ENCODE peak calls at places on chromosome 16, in nine cellular contexts. One of them, this sample, is unnamed. For H3K36me3, the result is how much of the 10 kb centered on the place peaks cover.

GRCh38 chr16:55091213-55091870 is 160.7 kb downstream of the IRX5 start:
- DNase-seq in right atrium auricular region: no peak
- DNase-seq in DND-41: no peak
- DNase-seq in mesendoderm: no peak
- DNase-seq in Caco-2: no peak
- DNase-seq in GM23338: peak
- DNase-seq in astrocyte: no peak
- DNase-seq in body of pancreas: no peak
- DNase-seq in CD8-positive, alpha-beta memory T cell: no peak
- DNase-seq in this sample: no peak

GRCh38 chr16:89841275-89841674 is 13.0 kb downstream of the SPIRE2 start:
- DNase-seq in right atrium auricular region: no peak
- DNase-seq in DND-41: peak
- DNase-seq in mesendoderm: no peak
- DNase-seq in Caco-2: no peak
- DNase-seq in GM23338: no peak
- DNase-seq in astrocyte: no peak
- DNase-seq in body of pancreas: peak
- DNase-seq in CD8-positive, alpha-beta memory T cell: peak
- DNase-seq in this sample: no peak

GRCh38 chr16:49639739-49640388 is 216.0 kb downstream of the ZNF423 start:
- DNase-seq in right atrium auricular region: no peak
- DNase-seq in DND-41: no peak
- DNase-seq in mesendoderm: peak
- DNase-seq in Caco-2: no peak
- DNase-seq in GM23338: peak
- DNase-seq in astrocyte: peak
- DNase-seq in body of pancreas: peak
- DNase-seq in CD8-positive, alpha-beta memory T cell: no peak
- DNase-seq in this sample: peak

GRCh38 chr16:73265124-73265838 is 217.4 kb upstream of the ZFHX3 start:
- DNase-seq in right atrium auricular region: no peak
- DNase-seq in DND-41: no peak
- DNase-seq in mesendoderm: no peak
- DNase-seq in Caco-2: no peak
- DNase-seq in GM23338: peak
- DNase-seq in astrocyte: no peak
- DNase-seq in body of pancreas: peak
- DNase-seq in CD8-positive, alpha-beta memory T cell: no peak
- DNase-seq in this sample: no peak

GRCh38 chr16:86628614-86629013 is 50.3 kb downstream of the FOXL1 start:
- DNase-seq in right atrium auricular region: no peak
- DNase-seq in DND-41: no peak
- DNase-seq in mesendoderm: no peak
- DNase-seq in Caco-2: no peak
- DNase-seq in GM23338: no peak
- DNase-seq in astrocyte: peak
- DNase-seq in body of pancreas: no peak
- DNase-seq in CD8-positive, alpha-beta memory T cell: no peak
- DNase-seq in this sample: no peak

GRCh38 chr16:54072237-54072636 is 214.3 kb downstream of the IRX3 start:
- DNase-seq in right atrium auricular region: no peak
- DNase-seq in DND-41: no peak
- DNase-seq in mesendoderm: no peak
- DNase-seq in Caco-2: no peak
- DNase-seq in GM23338: no peak
- DNase-seq in astrocyte: no peak
- DNase-seq in body of pancreas: no peak
- DNase-seq in CD8-positive, alpha-beta memory T cell: no peak
- DNase-seq in this sample: no peak

GRCh38 chr16:56517206-56517605 is 2.6 kb downstream of the BBS2 start:
- DNase-seq in right atrium auricular region: no peak
- DNase-seq in DND-41: no peak
- DNase-seq in mesendoderm: no peak
- DNase-seq in Caco-2: no peak
- DNase-seq in GM23338: no peak
- DNase-seq in astrocyte: no peak
- DNase-seq in body of pancreas: no peak
- DNase-seq in CD8-positive, alpha-beta memory T cell: no peak
- DNase-seq in this sample: no peak

GRCh38 chr16:28575446-28576109 is 21.3 kb downstream of the SULT1A2 start:
- DNase-seq in right atrium auricular region: no peak
- DNase-seq in DND-41: no peak
- DNase-seq in mesendoderm: no peak
- DNase-seq in Caco-2: no peak
- DNase-seq in GM23338: no peak
- DNase-seq in astrocyte: no peak
- DNase-seq in body of pancreas: no peak
- DNase-seq in CD8-positive, alpha-beta memory T cell: no peak
- DNase-seq in this sample: no peak

GRCh38 chr16:68179196-68179795 is 56.6 kb downstream of the ESRP2 start:
- DNase-seq in right atrium auricular region: no peak
- DNase-seq in DND-41: no peak
- DNase-seq in mesendoderm: no peak
- DNase-seq in Caco-2: no peak
- DNase-seq in GM23338: no peak
- DNase-seq in astrocyte: peak
- DNase-seq in body of pancreas: no peak
- DNase-seq in CD8-positive, alpha-beta memory T cell: no peak
- DNase-seq in this sample: no peak

GRCh38 chr16:55703003-55704001 is 47.5 kb downstream of the SLC6A2 start:
- DNase-seq in right atrium auricular region: peak
- DNase-seq in DND-41: peak
- DNase-seq in mesendoderm: peak
- DNase-seq in Caco-2: peak
- DNase-seq in GM23338: peak
- DNase-seq in astrocyte: peak
- DNase-seq in body of pancreas: peak
- DNase-seq in CD8-positive, alpha-beta memory T cell: peak
- DNase-seq in this sample: no peak

GRCh38 chr16:86072328-86073102 is 173.6 kb downstream of the IRF8 start:
- DNase-seq in right atrium auricular region: peak
- DNase-seq in DND-41: peak
- DNase-seq in mesendoderm: peak
- DNase-seq in Caco-2: peak
- DNase-seq in GM23338: peak
- DNase-seq in astrocyte: peak
- DNase-seq in body of pancreas: peak
- DNase-seq in CD8-positive, alpha-beta memory T cell: no peak
- DNase-seq in this sample: peak

GRCh38 chr16:87407511-87408112 is 15.5 kb downstream of the MAP1LC3B start:
- DNase-seq in right atrium auricular region: peak
- DNase-seq in DND-41: no peak
- DNase-seq in mesendoderm: no peak
- DNase-seq in Caco-2: no peak
- DNase-seq in GM23338: no peak
- DNase-seq in astrocyte: peak
- DNase-seq in body of pancreas: peak
- DNase-seq in CD8-positive, alpha-beta memory T cell: no peak
- DNase-seq in this sample: no peak

GRCh38 chr16:56608043-56608875 is at the start of gene MT2A:
- DNase-seq in right atrium auricular region: peak
- DNase-seq in DND-41: peak
- DNase-seq in mesendoderm: peak
- DNase-seq in Caco-2: peak
- DNase-seq in GM23338: peak
- DNase-seq in astrocyte: peak
- DNase-seq in body of pancreas: peak
- DNase-seq in CD8-positive, alpha-beta memory T cell: peak
- DNase-seq in this sample: peak

GRCh38 chr16:73890524-73891500 is 405.8 kb upstream of the PSMD7 start:
- DNase-seq in right atrium auricular region: no peak
- DNase-seq in DND-41: peak
- DNase-seq in mesendoderm: peak
- DNase-seq in Caco-2: no peak
- DNase-seq in GM23338: peak
- DNase-seq in astrocyte: no peak
- DNase-seq in body of pancreas: no peak
- DNase-seq in CD8-positive, alpha-beta memory T cell: no peak
- DNase-seq in this sample: no peak

GRCh38 chr16:2969545-2970521 is 685 bp downstream of the PAQR4 start:
- DNase-seq in right atrium auricular region: peak
- DNase-seq in DND-41: peak
- DNase-seq in mesendoderm: peak
- DNase-seq in Caco-2: peak
- DNase-seq in GM23338: peak
- DNase-seq in astrocyte: peak
- DNase-seq in body of pancreas: peak
- DNase-seq in CD8-positive, alpha-beta memory T cell: peak
- DNase-seq in this sample: peak

DNA sequence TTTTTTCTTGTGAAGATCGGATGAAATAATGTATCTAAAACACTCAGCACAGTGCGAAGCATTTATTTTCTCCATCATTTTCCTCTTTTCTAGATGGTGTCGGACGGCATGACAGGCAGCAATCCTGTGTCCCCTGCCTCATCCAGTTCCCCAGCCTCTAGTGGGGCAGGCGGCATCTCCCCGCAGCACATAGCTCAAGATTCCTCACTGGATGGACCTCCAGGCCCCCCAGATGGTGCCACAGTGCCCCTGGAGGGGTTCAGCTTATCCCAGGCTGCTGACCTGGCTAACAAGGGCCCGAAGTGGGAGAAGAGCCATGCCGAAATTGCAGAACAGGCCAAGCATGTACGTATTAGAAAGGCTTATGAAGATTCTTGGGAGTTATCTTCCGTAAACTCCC is 5.0 kb downstream of the SRCAP start:
- DNase-seq in right atrium auricular region: no peak
- DNase-seq in DND-41: no peak
- DNase-seq in mesendoderm: no peak
- DNase-seq in Caco-2: no peak
- DNase-seq in GM23338: no peak
- DNase-seq in astrocyte: no peak
- DNase-seq in body of pancreas: no peak
- DNase-seq in CD8-positive, alpha-beta memory T cell: no peak
- DNase-seq in this sample: no peak
- H3K36me3 ChIP-seq in right atrium auricular region: half or more
- H3K36me3 ChIP-seq in DND-41: half or more
- H3K36me3 ChIP-seq in mesendoderm: under half
- H3K36me3 ChIP-seq in Caco-2: under half
- H3K36me3 ChIP-seq in GM23338: half or more
- H3K36me3 ChIP-seq in astrocyte: half or more
- H3K36me3 ChIP-seq in body of pancreas: under half
- H3K36me3 ChIP-seq in CD8-positive, alpha-beta memory T cell: half or more
- H3K36me3 ChIP-seq in this sample: half or more

GRCh38 chr16:84663433-84664101 is 15.3 kb downstream of the KLHL36 start:
- DNase-seq in right atrium auricular region: no peak
- DNase-seq in DND-41: no peak
- DNase-seq in mesendoderm: no peak
- DNase-seq in Caco-2: no peak
- DNase-seq in GM23338: no peak
- DNase-seq in astrocyte: no peak
- DNase-seq in body of pancreas: no peak
- DNase-seq in CD8-positive, alpha-beta memory T cell: no peak
- DNase-seq in this sample: no peak
- H3K36me3 ChIP-seq in right atrium auricular region: half or more
- H3K36me3 ChIP-seq in DND-41: half or more
- H3K36me3 ChIP-seq in mesendoderm: under half
- H3K36me3 ChIP-seq in Caco-2: under half
- H3K36me3 ChIP-seq in GM23338: under half
- H3K36me3 ChIP-seq in astrocyte: under half
- H3K36me3 ChIP-seq in body of pancreas: under half
- H3K36me3 ChIP-seq in CD8-positive, alpha-beta memory T cell: half or more
- H3K36me3 ChIP-seq in this sample: under half

DNA sequence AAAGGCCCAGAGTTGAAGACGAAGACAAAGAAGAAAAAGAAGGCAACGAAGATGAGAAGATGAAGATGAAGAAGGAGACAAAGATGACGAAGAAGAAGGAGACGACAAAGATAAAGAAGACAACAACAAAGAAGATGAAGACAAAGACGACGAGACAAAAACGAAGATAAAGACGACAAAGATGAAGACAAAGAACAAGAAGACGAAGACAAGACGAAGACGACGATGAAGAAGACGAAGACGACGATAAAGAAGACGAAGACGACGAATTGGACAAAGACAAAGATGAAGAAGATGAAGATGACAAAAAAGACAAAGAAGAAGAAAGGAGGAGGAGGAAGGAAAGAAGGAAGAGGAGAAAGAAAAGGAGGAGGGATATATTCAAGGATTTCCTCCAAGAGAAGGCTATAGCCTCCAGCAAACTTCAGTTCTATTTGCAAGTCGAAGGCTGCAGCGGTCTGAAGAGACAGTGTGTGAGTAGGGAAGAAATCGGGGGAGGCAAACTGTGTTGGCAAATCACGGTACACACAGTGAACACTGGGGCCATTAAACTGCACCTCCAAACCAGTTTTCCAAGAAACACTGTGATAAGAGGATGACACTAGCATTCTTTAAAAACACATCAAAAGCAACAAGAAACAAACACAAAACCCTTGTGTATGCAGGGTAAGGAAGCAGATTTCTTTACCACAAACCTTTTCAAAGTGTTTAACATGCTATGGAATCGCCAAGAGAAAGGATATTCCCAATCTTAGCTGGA is 40.5 kb downstream of the MARF1 start:
- DNase-seq in right atrium auricular region: no peak
- DNase-seq in DND-41: no peak
- DNase-seq in mesendoderm: no peak
- DNase-seq in Caco-2: peak
- DNase-seq in GM23338: no peak
- DNase-seq in astrocyte: no peak
- DNase-seq in body of pancreas: no peak
- DNase-seq in CD8-positive, alpha-beta memory T cell: no peak
- DNase-seq in this sample: no peak
- H3K36me3 ChIP-seq in right atrium auricular region: half or more
- H3K36me3 ChIP-seq in DND-41: half or more
- H3K36me3 ChIP-seq in mesendoderm: under half
- H3K36me3 ChIP-seq in Caco-2: under half
- H3K36me3 ChIP-seq in GM23338: under half
- H3K36me3 ChIP-seq in astrocyte: under half
- H3K36me3 ChIP-seq in body of pancreas: under half
- H3K36me3 ChIP-seq in CD8-positive, alpha-beta memory T cell: half or more
- H3K36me3 ChIP-seq in this sample: half or more

GRCh38 chr16:57657228-57657627 is 10.9 kb upstream of the ADGRG3 start:
- DNase-seq in right atrium auricular region: no peak
- DNase-seq in DND-41: no peak
- DNase-seq in mesendoderm: no peak
- DNase-seq in Caco-2: no peak
- DNase-seq in GM23338: no peak
- DNase-seq in astrocyte: no peak
- DNase-seq in body of pancreas: no peak
- DNase-seq in CD8-positive, alpha-beta memory T cell: no peak
- DNase-seq in this sample: no peak

GRCh38 chr16:57658878-57659674 is 9.0 kb upstream of the ADGRG3 start:
- DNase-seq in right atrium auricular region: no peak
- DNase-seq in DND-41: no peak
- DNase-seq in mesendoderm: no peak
- DNase-seq in Caco-2: no peak
- DNase-seq in GM23338: no peak
- DNase-seq in astrocyte: no peak
- DNase-seq in body of pancreas: no peak
- DNase-seq in CD8-positive, alpha-beta memory T cell: no peak
- DNase-seq in this sample: no peak

GRCh38 chr16:57660715-57661463 is 7.2 kb upstream of the ADGRG3 start:
- DNase-seq in right atrium auricular region: no peak
- DNase-seq in DND-41: no peak
- DNase-seq in mesendoderm: no peak
- DNase-seq in Caco-2: no peak
- DNase-seq in GM23338: no peak
- DNase-seq in astrocyte: no peak
- DNase-seq in body of pancreas: no peak
- DNase-seq in CD8-positive, alpha-beta memory T cell: no peak
- DNase-seq in this sample: no peak

GRCh38 chr16:57656342-57656955 is 11.7 kb upstream of the ADGRG3 start:
- DNase-seq in right atrium auricular region: no peak
- DNase-seq in DND-41: no peak
- DNase-seq in mesendoderm: no peak
- DNase-seq in Caco-2: no peak
- DNase-seq in GM23338: no peak
- DNase-seq in astrocyte: no peak
- DNase-seq in body of pancreas: no peak
- DNase-seq in CD8-positive, alpha-beta memory T cell: no peak
- DNase-seq in this sample: no peak

GRCh38 chr16:57658130-57658877 is 9.8 kb upstream of the ADGRG3 start:
- DNase-seq in right atrium auricular region: no peak
- DNase-seq in DND-41: no peak
- DNase-seq in mesendoderm: no peak
- DNase-seq in Caco-2: no peak
- DNase-seq in GM23338: no peak
- DNase-seq in astrocyte: no peak
- DNase-seq in body of pancreas: no peak
- DNase-seq in CD8-positive, alpha-beta memory T cell: no peak
- DNase-seq in this sample: no peak
- H3K36me3 ChIP-seq in right atrium auricular region: under half
- H3K36me3 ChIP-seq in DND-41: under half
- H3K36me3 ChIP-seq in mesendoderm: under half
- H3K36me3 ChIP-seq in Caco-2: under half
- H3K36me3 ChIP-seq in GM23338: under half
- H3K36me3 ChIP-seq in astrocyte: under half
- H3K36me3 ChIP-seq in body of pancreas: under half
- H3K36me3 ChIP-seq in CD8-positive, alpha-beta memory T cell: under half
- H3K36me3 ChIP-seq in this sample: under half

This sample was measured in MG63.